ENCODE peak calls at places on chromosomes 12 and 14, in five cellular contexts. K is heart right ventricle, G is Peyer's patch, H is NB4, Y is AG04450. U is an unnamed sample.

GRCh38 chr12:51687142-51687935 is 96.3 kb downstream of the SCN8A start:
- DNase-seq in K (no peak), G (no peak), H (peak), Y (no peak), U (no peak)

GRCh38 chr14:94043111-94043755 is 17.1 kb downstream of the OTUB2 start:
- DNase-seq in H (no peak), Y (no peak), K (no peak), G (no peak), U (no peak)

GRCh38 chr14:88437659-88438058 is 52.2 kb downstream of the SPATA7 start:
- DNase-seq in G (no peak), H (no peak), Y (no peak), K (no peak), U (no peak)

GRCh38 chr14:61229475-61229888 is 51.7 kb downstream of the TMEM30B start:
- DNase-seq in Y (no peak), K (no peak), G (no peak), H (no peak), U (peak)

GRCh38 chr14:89349196-89350008 is 67.6 kb downstream of the FOXN3 start:
- DNase-seq in K (no peak), G (no peak), H (no peak), Y (no peak), U (peak)

GRCh38 chr12:107130830-107131760 is 37.7 kb upstream of the CRY1 start:
- DNase-seq in Y (no peak), H (no peak), G (no peak), K (no peak), U (no peak)

GRCh38 chr12:93790472-93791152 is 113.4 kb downstream of the CRADD start:
- DNase-seq in G (no peak), K (no peak), Y (no peak), H (peak), U (no peak)

GRCh38 chr14:19941668-19942067 is 11.0 kb downstream of the OR4K1 start:
- DNase-seq in H (no peak), Y (no peak), G (no peak), K (no peak), U (no peak)

GRCh38 chr14:60956202-60956601 is 24.7 kb downstream of the TRMT5 start:
- DNase-seq in G (no peak), H (no peak), Y (no peak), K (no peak), U (no peak)

GRCh38 chr12:80818878-80819277 is 102.2 kb downstream of the MYF5 start:
- DNase-seq in G (no peak), H (no peak), K (no peak), Y (no peak), U (no peak)

GRCh38 chr14:60655114-60655897 is 6.0 kb upstream of the SIX1 start:
- DNase-seq in H (no peak), G (no peak), Y (no peak), K (no peak), U (no peak)

GRCh38 chr12:53963005-53963404 is 8.3 kb downstream of the HOXC12 start:
- DNase-seq in H (no peak), Y (no peak), K (no peak), G (no peak), U (no peak)

GRCh38 chr12:57866308-57867019 is 19.9 kb upstream of the CTDSP2 start:
- DNase-seq in H (no peak), K (no peak), G (no peak), Y (no peak), U (no peak)

GRCh38 chr14:97846156-97846555 is 1049.0 kb downstream of the VRK1 start:
- DNase-seq in K (no peak), G (no peak), H (no peak), Y (no peak), U (no peak)

GRCh38 chr12:17579148-17580026 is 510.6 kb downstream of the RERGL start:
- DNase-seq in K (no peak), H (no peak), G (no peak), Y (no peak), U (no peak)

GRCh38 chr12:5171701-5172100 is 128.0 kb downstream of the KCNA5 start:
- DNase-seq in K (peak), Y (peak), H (peak), G (no peak), U (no peak)

GRCh38 chr14:98579140-98579539 is 692.9 kb downstream of the BCL11B start:
- DNase-seq in K (no peak), H (no peak), G (no peak), Y (no peak), U (no peak)

GRCh38 chr12:109606261-109607028 is 32.9 kb downstream of the MVK start:
- DNase-seq in K (peak), G (no peak), H (no peak), Y (no peak), U (peak)

GRCh38 chr12:83114042-83114441 is 427.3 kb downstream of the TMTC2 start:
- DNase-seq in K (no peak), H (no peak), Y (no peak), G (no peak), U (peak)

GRCh38 chr14:53180272-53181221 is 27.4 kb upstream of the DDHD1 start:
- DNase-seq in Y (no peak), H (no peak), G (no peak), K (no peak), U (peak)

DNA sequence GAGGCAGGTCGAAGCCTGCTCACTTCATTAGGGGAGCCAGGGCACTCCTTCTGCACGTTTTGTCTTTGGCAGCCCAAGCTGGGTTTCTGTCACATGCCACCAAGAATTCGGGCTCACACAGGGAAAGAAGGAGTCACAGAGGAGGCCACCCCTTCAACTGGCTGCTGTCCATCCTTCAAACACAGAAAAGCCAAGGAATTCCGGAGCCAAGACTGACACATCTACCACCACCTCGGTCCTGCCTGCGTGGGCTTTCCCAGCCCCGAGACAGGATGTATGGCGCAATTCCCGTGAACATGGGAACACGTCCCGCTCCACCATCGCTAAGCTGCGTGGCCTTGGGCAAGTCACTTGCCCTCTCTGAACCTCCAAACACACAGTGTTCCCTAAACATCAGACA is 70.4 kb downstream of the NCOR2 start:
- DNase-seq in G (no peak), H (no peak), K (no peak), Y (no peak), U (no peak)
- H3K4me3 ChIP-seq in G (no peak), H (no peak), K (no peak), Y (no peak), U (no peak)

DNA sequence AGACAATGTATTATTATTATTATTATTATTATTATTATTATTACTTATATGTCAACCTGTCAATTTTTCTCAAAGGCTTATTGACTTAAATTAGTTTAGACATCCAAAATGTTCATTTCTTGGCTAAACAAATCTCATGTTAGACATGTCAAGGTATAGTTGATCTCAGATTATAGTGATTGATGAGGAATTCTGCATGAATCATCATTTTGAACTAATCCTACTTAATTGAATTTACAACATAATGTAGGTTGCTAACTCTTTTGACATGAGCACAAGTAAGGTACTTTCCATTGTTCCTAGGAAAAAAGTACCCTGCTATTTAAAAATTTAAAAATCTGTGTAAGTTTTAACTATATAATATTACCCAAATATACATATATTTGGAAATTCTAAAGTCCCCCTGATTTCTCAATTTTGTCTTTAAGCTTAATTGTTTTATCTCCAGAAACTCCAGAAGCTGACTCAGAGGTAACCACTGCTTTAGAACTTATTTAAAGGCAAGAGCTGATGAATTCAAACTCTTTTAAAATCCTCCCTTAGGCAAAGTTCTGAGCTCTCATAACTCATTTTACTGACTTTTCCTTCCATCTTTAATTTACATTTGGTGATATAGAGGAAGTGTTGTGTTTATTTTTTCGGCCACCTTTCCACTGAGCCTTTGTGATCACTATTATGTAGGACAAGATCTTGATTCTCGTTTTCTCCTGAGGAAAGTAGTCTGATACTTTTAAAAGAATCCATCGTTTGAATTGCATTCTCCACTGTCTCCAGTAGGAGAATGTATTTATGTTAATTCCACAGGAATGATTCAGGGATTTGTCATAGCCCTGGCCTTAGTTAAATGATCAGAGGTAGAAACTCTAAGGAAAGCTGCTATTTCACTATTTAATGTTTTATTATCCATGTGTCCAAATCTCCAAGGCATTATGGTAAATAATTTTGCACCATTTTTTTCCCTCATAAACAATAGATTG is 1304.5 kb downstream of the AACS start:
- DNase-seq in Y (no peak), G (no peak), H (no peak), K (no peak), U (peak)
- TF ChIP-seq CTCF in Y (no peak), G (no peak), H (no peak), K (no peak), U (peak)

DNA sequence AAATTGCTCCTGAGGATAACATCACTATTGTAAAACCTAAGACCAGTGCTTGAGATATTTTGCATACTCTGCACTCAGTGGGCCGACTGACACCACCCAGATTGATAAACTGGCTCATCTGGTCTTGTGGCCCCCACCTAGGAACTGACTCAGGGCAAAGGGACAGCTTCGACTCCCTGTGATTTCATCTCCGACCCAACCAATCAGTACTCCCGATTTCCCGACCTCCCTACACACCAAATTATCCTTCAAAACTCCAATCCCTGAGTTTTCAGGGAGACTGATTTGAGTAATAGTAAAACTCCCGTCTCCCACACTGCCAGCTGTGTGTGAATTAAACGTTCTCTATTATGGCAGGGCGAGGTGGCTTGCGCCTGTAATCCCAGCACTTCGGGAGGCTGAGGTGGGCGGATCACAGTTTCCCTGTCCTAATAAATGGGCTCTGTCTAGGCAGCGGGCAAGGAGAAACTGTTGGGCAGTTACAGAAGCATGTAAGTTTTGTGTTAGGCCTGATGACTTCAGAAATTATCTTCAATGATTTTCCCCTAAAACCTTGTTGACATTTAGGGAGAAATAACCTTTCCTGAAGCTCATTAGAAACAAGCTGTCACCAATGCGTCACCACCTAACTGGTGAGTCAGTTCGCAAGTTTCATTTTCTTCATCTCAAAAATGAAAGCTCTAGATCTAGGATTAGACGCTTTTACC is 5.3 kb upstream of the UBC start:
- DNase-seq in H (peak), Y (no peak), G (peak), K (no peak), U (peak)
- H3K4me3 ChIP-seq in H (no peak), Y (no peak), G (peak), K (peak), U (peak)

DNA sequence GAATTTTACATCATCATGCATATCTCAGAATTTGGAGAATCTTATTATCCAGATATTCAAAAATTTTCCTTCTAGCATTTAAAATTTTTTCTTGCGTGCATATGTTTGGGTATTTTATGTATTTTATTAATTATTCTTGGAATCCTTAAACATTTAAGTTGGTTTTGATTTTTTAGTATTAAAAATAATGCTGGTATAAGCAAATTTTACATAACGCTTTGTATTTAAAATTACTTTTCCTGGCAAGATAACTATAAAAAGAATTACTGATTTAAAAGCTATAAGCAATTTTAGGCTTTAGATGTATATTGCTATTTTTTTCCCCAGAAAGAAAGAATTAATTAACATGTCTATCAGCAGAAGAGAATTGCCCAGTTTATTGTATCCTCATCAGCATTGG is 224.6 kb upstream of the STXBP6 start:
- DNase-seq in Y (no peak), G (no peak), H (no peak), K (no peak), U (no peak)
- TF ChIP-seq CTCF in Y (no peak), G (no peak), H (no peak), K (no peak), U (no peak)

GRCh38 chr14:75427126-75427481 is 718 bp upstream of the JDP2 start:
- DNase-seq in G (peak), K (no peak), Y (no peak), H (no peak), U (no peak)

GRCh38 chr14:75427482-75428229 is at the start of gene JDP2:
- DNase-seq in G (peak), Y (peak), H (peak), K (peak), U (no peak)

GRCh38 chr14:75429562-75429961 is 1.7 kb downstream of the JDP2 start:
- DNase-seq in K (no peak), G (no peak), H (no peak), Y (no peak), U (no peak)

GRCh38 chr14:75430106-75430505 is 2.3 kb downstream of the JDP2 start:
- DNase-seq in G (no peak), Y (no peak), H (peak), K (no peak), U (no peak)

DNA sequence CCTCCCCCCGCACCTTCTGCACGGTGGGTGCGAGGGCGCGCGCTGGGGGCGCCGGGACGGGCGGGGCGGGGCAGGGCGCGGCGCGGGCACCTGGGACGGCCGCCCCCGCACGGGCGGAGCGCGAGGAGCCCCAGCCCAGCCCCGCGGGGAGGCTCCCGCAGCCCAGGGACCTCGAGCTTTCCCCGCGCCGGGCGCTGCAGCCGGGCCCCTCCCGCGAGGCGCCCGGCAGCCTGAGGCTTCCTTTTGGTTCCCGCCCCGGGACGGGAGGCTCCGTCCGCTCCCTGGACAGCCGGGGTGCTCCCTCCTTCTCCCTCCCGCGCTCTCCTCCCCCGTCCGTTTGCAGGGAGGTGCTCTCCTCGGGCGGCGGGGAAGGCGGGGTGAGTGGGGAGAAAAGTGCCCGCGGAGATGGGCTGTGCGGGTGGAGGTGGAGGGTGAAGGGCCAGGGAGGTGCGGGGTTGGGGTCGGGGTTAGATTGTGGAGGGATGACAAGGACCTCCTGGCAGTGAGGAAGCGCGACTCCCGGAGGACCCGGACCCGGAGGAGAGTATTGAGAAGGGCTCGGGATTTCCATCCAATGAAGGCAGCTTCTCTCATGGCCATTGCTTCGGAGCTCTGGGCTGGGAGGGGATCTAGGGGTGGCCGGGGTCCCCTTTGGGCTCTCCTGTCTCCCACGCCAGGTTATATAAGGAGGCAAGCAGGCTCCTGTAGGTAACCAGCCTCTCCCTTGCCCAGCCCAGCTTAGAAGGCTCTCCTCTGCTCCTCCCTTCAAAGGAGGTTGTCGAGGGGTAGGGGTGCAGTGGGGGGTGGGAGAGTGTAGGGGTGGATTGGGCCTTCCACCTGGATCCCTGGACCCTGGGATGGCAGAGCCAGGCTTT is 645 bp downstream of the JDP2 start:
- DNase-seq in K (peak), G (peak), Y (no peak), H (peak), U (no peak)
- H3K4me3 ChIP-seq in K (peak), G (peak), Y (peak), H (peak), U (peak)

DNA sequence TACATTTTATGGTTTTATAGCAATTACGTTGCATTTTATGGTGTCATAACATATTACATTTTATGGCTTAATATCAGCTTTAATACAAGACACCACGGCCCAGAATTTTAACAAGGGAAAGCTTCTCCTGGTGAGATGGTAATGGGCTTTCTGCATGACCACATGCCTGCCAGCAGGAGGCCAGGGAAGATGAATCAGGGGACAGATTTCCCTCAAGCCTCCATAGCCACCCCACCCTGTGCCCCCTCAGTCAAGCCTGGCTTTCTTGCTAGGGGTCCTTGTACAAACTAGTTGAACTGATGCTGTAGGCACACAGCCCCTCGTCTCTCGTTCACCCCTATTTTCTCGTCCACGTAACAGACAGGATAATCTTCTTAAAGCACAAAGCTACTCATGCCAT is 56.6 kb downstream of the HSPB8 start:
- DNase-seq in H (no peak), K (no peak), G (no peak), Y (no peak), U (no peak)
- TF ChIP-seq CTCF in H (peak), K (peak), G (no peak), Y (peak), U (peak)

GRCh38 chr12:12713932-12714275 is 3.3 kb upstream of the CDKN1B start:
- DNase-seq in K (no peak), Y (no peak), H (no peak), G (no peak), U (no peak)
- H3K4me3 ChIP-seq in K (peak), Y (peak), H (no peak), G (peak), U (peak)

GRCh38 chr14:100523536-100524025 is 63.6 kb downstream of the BEGAIN start:
- DNase-seq in H (no peak), Y (no peak), G (peak), K (no peak), U (no peak)
- TF ChIP-seq CTCF in H (no peak), Y (no peak), G (no peak), K (no peak), U (no peak)

GRCh38 chr14:69531135-69531534 is 43.5 kb downstream of the CCDC177 start:
- DNase-seq in H (no peak), Y (no peak), K (no peak), G (no peak), U (no peak)

GRCh38 chr14:69527635-69528034 is 43.1 kb downstream of the PLEKHD1 start:
- DNase-seq in H (no peak), K (no peak), Y (no peak), G (no peak), U (no peak)

GRCh38 chr14:69529563-69529962 is 45.0 kb downstream of the PLEKHD1 start:
- DNase-seq in Y (no peak), K (no peak), G (no peak), H (no peak), U (no peak)

GRCh38 chr14:69528143-69528542 is 43.6 kb downstream of the PLEKHD1 start:
- DNase-seq in G (no peak), H (no peak), K (no peak), Y (no peak), U (no peak)

GRCh38 chr14:69528930-69529329 is 44.4 kb downstream of the PLEKHD1 start:
- DNase-seq in K (no peak), H (no peak), Y (no peak), G (no peak), U (no peak)
- H3K4me3 ChIP-seq in K (no peak), H (no peak), Y (no peak), G (no peak), U (no peak)

GRCh38 chr14:36204674-36205073 is 28.2 kb upstream of the PTCSC3 start:
- DNase-seq in G (no peak), K (no peak), H (no peak), Y (no peak), U (no peak)
- TF ChIP-seq CTCF in G (no peak), K (no peak), H (no peak), Y (no peak), U (no peak)

U was measured in retinal pigment epithelial cell.